ENCODE peak calls at places on chromosomes 16 and 17, in six cellular contexts. V is fibroblast of the aortic adventitia, A is tibial nerve, I is right lobe of liver, O is IMR-90, W is neural progenitor cell. R is an unnamed sample.
A peak's percentile ranks its signal among the peaks of the same experiment; 100 is the strongest.

GRCh38 chr17:2090804-2091534 is 36.1 kb downstream of the HIC1 start:
- DNase-seq in V (peak; percentile 93), A (peak; percentile 59), I (no peak), O (peak; percentile 97), W (peak; percentile 74), R (peak; percentile 93)

GRCh38 chr17:965311-965989 is 14.1 kb downstream of the NXN start:
- DNase-seq in V (no peak), A (no peak), I (no peak), O (peak; percentile 79), W (no peak), R (no peak)

GRCh38 chr17:73798111-73798748 is 154.0 kb upstream of the SDK2 start:
- DNase-seq in V (peak; percentile 85), A (no peak), I (peak; percentile 51), O (peak; percentile 45), W (no peak), R (peak; percentile 91)

GRCh38 chr17:36524428-36524876 is 10.2 kb downstream of the MYO19 start:
- DNase-seq in V (no peak), A (no peak), I (no peak), O (peak; percentile 41), W (no peak), R (no peak)

GRCh38 chr17:6506679-6507231 is 49.6 kb downstream of the PITPNM3 start:
- DNase-seq in V (peak; percentile 57), A (no peak), I (no peak), O (no peak), W (no peak), R (peak; percentile 63)

GRCh38 chr16:68128577-68129305 is 43.6 kb downstream of the NFATC3 start:
- DNase-seq in V (peak; percentile 16), A (no peak), I (no peak), O (peak; percentile 4), W (no peak), R (peak; percentile 39)

GRCh38 chr17:40862985-40863733 is 3.9 kb downstream of the KRT12 start:
- DNase-seq in V (no peak), A (no peak), I (no peak), O (no peak), W (peak; percentile 65), R (peak; percentile 10)

GRCh38 chr16:9159839-9160550 is 68.6 kb downstream of the HAPSTR1 start:
- DNase-seq in V (peak; percentile 69), A (no peak), I (peak; percentile 75), O (peak; percentile 66), W (peak; percentile 82), R (peak; percentile 59)

GRCh38 chr17:69733171-69734014 is 318.9 kb downstream of the MAP2K6 start:
- DNase-seq in V (peak; percentile 81), A (no peak), I (no peak), O (peak; percentile 88), W (no peak), R (peak; percentile 46)

GRCh38 chr17:82685291-82685690 is 13.2 kb downstream of the RAB40B start:
- DNase-seq in V (no peak), A (no peak), I (no peak), O (no peak), W (no peak), R (no peak)

GRCh38 chr17:5097101-5097834 is 14.4 kb downstream of the ZNF232 start:
- DNase-seq in V (no peak), A (no peak), I (peak; percentile 60), O (no peak), W (peak; percentile 92), R (no peak)

GRCh38 chr17:46043606-46044005 is 44.6 kb downstream of the STH start:
- DNase-seq in V (no peak), A (no peak), I (no peak), O (no peak), W (no peak), R (no peak)

GRCh38 chr17:34135841-34136240 is 119.2 kb upstream of the CCL2 start:
- DNase-seq in V (no peak), A (no peak), I (no peak), O (no peak), W (no peak), R (no peak)

GRCh38 chr16:89084411-89084810 is 9.2 kb upstream of the ACSF3 start:
- DNase-seq in V (no peak), A (no peak), I (no peak), O (no peak), W (no peak), R (no peak)

GRCh38 chr16:11128211-11129123 is 127.5 kb downstream of the SOCS1 start:
- DNase-seq in V (peak; percentile 77), A (no peak), I (peak; percentile 80), O (peak; percentile 79), W (no peak), R (peak; percentile 81)

GRCh38 chr17:44899074-44899782 is at the start of gene EFTUD2:
- DNase-seq in V (peak; percentile 91), A (peak; percentile 88), I (peak; percentile 91), O (peak; percentile 84), W (peak; percentile 95), R (peak; percentile 92)

GRCh38 chr17:30396129-30396528 is 17.4 kb downstream of the CPD start:
- DNase-seq in V (no peak), A (no peak), I (no peak), O (no peak), W (no peak), R (no peak)

GRCh38 chr16:31002810-31003209 is 7.6 kb downstream of the STX1B start:
- DNase-seq in V (no peak), A (no peak), I (no peak), O (no peak), W (no peak), R (no peak)

GRCh38 chr17:40071720-40072480 is 9.1 kb downstream of the THRA start:
- DNase-seq in V (peak; percentile 44), A (peak; percentile 77), I (peak; percentile 74), O (no peak), W (no peak), R (peak; percentile 56)

GRCh38 chr17:47789611-47790520 is 31.7 kb downstream of the OSBPL7 start:
- DNase-seq in V (peak; percentile 34), A (no peak), I (peak; percentile 56), O (peak; percentile 38), W (peak; percentile 87), R (peak; percentile 54)

GRCh38 chr16:72910875-72911274 is 137.1 kb downstream of the ZFHX3 start:
- DNase-seq in V (no peak), A (no peak), I (no peak), O (no peak), W (peak; percentile 18), R (no peak)

GRCh38 chr17:28335959-28336871 is 654 bp downstream of the TNFAIP1 start:
- DNase-seq in V (peak; percentile 96), A (no peak), I (peak; percentile 78), O (peak; percentile 94), W (peak; percentile 95), R (peak; percentile 94)

GRCh38 chr16:30658731-30659506 is 688 bp downstream of the FBRS start:
- DNase-seq in V (peak; percentile 98), A (peak; percentile 95), I (peak; percentile 75), O (peak; percentile 97), W (peak; percentile 94), R (peak; percentile 98)

GRCh38 chr17:39152134-39152884 is 872 bp upstream of the PLXDC1 start:
- DNase-seq in V (no peak), A (no peak), I (no peak), O (no peak), W (peak; percentile 62), R (no peak)

GRCh38 chr16:73082608-73083007 is 34.7 kb upstream of the ZFHX3 start:
- DNase-seq in V (peak; percentile 93), A (no peak), I (no peak), O (peak; percentile 98), W (no peak), R (peak; percentile 96)

GRCh38 chr16:65315004-65315398 is 193.1 kb upstream of the CDH11 start:
- DNase-seq in V (peak; percentile 92), A (peak; percentile 46), I (no peak), O (no peak), W (peak; percentile 2), R (peak; percentile 49)

GRCh38 chr17:36525113-36525512 is 9.6 kb downstream of the MYO19 start:
- DNase-seq in V (no peak), A (no peak), I (no peak), O (peak; percentile 65), W (no peak), R (no peak)

GRCh38 chr17:65055280-65055707 is 1.2 kb downstream of the GNA13 start:
- DNase-seq in V (no peak), A (no peak), I (no peak), O (no peak), W (no peak), R (no peak)

GRCh38 chr17:80025140-80025539 is 10.5 kb downstream of the TBC1D16 start:
- DNase-seq in V (no peak), A (no peak), I (no peak), O (no peak), W (peak; percentile 52), R (no peak)
- TF ChIP-seq CTCF in V (no peak), A (no peak), I (no peak), O (no peak), W (no peak), R (no peak)

GRCh38 chr16:998211-998610 is 16.6 kb downstream of the SOX8 start:
- DNase-seq in V (no peak), A (no peak), I (no peak), O (no peak), W (no peak), R (no peak)
- H3K4me3 ChIP-seq in V (no peak overlapping the region), A (no peak overlapping the region), I (no peak overlapping the region), O (no peak overlapping the region), W (no peak overlapping the region), R (no peak overlapping the region)

GRCh38 chr17:81097134-81097942 is 62.4 kb downstream of the BAIAP2 start:
- DNase-seq in V (peak; percentile 78), A (peak; percentile 83), I (peak; percentile 79), O (peak; percentile 84), W (peak; percentile 92), R (peak; percentile 83)
- TF ChIP-seq CTCF in V (peak; percentile 64), A (peak; percentile 64), I (peak; percentile 46), O (peak; percentile 76), W (peak; percentile 70), R (peak; percentile 55)

DNA sequence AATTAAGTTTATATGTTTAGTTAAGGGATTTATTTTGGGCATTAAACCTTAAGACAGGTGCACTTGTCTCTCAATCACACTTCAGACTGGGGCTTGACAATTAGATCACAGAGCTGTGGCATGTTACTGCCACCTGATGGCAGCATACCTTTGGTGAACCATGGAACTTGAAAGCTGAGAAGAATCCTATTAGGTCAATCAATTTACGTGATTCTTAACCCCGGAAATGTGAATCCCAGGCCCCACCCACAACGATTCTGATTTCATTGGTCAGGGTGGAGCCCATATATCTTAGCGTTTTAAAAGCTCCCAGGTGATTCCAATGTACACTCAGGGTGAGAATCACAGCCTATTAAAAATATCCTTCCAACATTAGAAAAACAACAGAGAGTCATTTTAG is 91.0 kb downstream of the GSG1L start:
- DNase-seq in V (peak; percentile 20), A (no peak), I (no peak), O (peak; percentile 30), W (peak; percentile 76), R (peak; percentile 36)
- H3K4me3 ChIP-seq in V (no peak overlapping the region), A (no peak overlapping the region), I (no peak overlapping the region), O (no peak overlapping the region), W (no peak overlapping the region), R (no peak overlapping the region)

DNA sequence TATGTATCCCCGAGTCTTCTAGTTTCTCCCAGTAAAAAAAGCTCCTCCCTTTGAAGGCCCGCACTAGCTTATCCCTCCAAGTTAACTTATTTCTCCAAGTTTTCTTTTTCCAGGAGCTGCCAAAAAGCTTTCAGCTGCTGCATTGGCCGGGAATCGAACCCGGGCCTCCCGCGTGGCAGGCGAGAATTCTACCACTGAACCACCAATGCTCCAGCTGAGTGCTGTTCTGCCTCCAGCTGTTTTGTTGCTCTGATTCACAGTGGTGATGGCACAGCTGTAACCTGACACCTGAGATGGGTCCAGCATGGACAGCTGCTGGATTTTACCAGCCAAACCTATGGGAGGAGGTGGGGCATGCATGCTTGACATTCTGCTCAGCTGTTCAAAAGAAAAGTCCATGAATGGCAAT is 22.1 kb downstream of the VAC14 start:
- DNase-seq in V (peak; percentile 95), A (peak; percentile 80), I (no peak), O (peak; percentile 92), W (peak; percentile 92), R (peak; percentile 88)
- TF ChIP-seq CTCF in V (no peak), A (no peak), I (no peak), O (no peak), W (no peak), R (no peak)

GRCh38 chr17:78387982-78388941 is 9.8 kb downstream of the PGS1 start:
- DNase-seq in V (peak; percentile 74), A (no peak), I (no peak), O (peak; percentile 89), W (no peak), R (peak; percentile 63)
- H3K4me3 ChIP-seq in V (no peak overlapping the region), A (no peak overlapping the region), I (no peak overlapping the region), O (no peak overlapping the region), W (no peak overlapping the region), R (no peak overlapping the region)